ENCODE peak calls at places on chromosomes 13 and 19, in four cellular contexts. H is HL-60, A is K562, V is GM12878. U is an unnamed sample.
A peak's percentile ranks its signal among the peaks of the same experiment; 100 is the strongest.

GRCh38 chr13:103810026-103810425 is 743.8 kb upstream of the SLC10A2 start:
- DNase-seq in H (no peak), A (no peak), V (no peak), U (no peak)

GRCh38 chr13:57326532-57326931 is 159.5 kb downstream of the PRR20E start:
- DNase-seq in H (no peak), A (no peak), V (no peak), U (no peak)

GRCh38 chr13:80362488-80362887 is 21.6 kb upstream of the SPRY2 start:
- DNase-seq in H (no peak), A (no peak), V (no peak), U (no peak)

GRCh38 chr19:50795665-50796073 is 5.5 kb downstream of the ACP4 start:
- DNase-seq in H (no peak), A (peak; percentile 51), V (no peak), U (no peak)

GRCh38 chr19:27889156-27889555 is 1323.8 kb downstream of the UQCRFS1 start:
- DNase-seq in H (no peak), A (no peak), V (no peak), U (no peak)

GRCh38 chr13:26019881-26020535 is 31.8 kb downstream of the SHISA2 start:
- DNase-seq in H (no peak), A (no peak), V (no peak), U (no peak)

GRCh38 chr19:19444694-19445155 is 39.2 kb downstream of the GATAD2A start:
- DNase-seq in H (no peak), A (peak; percentile 85), V (no peak), U (no peak)

GRCh38 chr13:93002071-93002470 is 224.5 kb upstream of the GPC6 start:
- DNase-seq in H (no peak), A (no peak), V (no peak), U (no peak)

GRCh38 chr13:31781064-31781463 is 41.7 kb downstream of the RXFP2 start:
- DNase-seq in H (no peak), A (no peak), V (no peak), U (no peak)

GRCh38 chr13:80116107-80116506 is 224.8 kb downstream of the SPRY2 start:
- DNase-seq in H (no peak), A (no peak), V (no peak), U (no peak)

GRCh38 chr19:34375598-34375997 is 10.6 kb downstream of the GPI start:
- DNase-seq in H (no peak), A (no peak), V (no peak), U (no peak)

GRCh38 chr13:50222569-50223332 is 207.5 kb downstream of the KCNRG start:
- DNase-seq in H (peak; percentile 64), A (no peak), V (no peak), U (no peak)

GRCh38 chr19:16087940-16088339 is 11.6 kb downstream of the TPM4 start:
- DNase-seq in H (no peak), A (no peak), V (no peak), U (no peak)

GRCh38 chr13:79709526-79709925 is 228.6 kb downstream of the NDFIP2 start:
- DNase-seq in H (no peak), A (no peak), V (no peak), U (no peak)

GRCh38 chr13:25881136-25881926 is 170.5 kb downstream of the SHISA2 start:
- DNase-seq in H (no peak), A (no peak), V (no peak), U (no peak)

GRCh38 chr19:56341948-56342347 is 27.3 kb upstream of the ZSCAN5A start:
- DNase-seq in H (no peak), A (no peak), V (no peak), U (no peak)
- TF ChIP-seq SPI1 in H (no peak), A (no peak), V (no peak), U (no peak)

GRCh38 chr13:73687087-73687486 is 447.1 kb downstream of the KLF12 start:
- DNase-seq in H (no peak), A (no peak), V (no peak), U (no peak)

GRCh38 chr13:73681779-73682178 is 452.4 kb downstream of the KLF12 start:
- DNase-seq in H (no peak), A (no peak), V (no peak), U (no peak)

GRCh38 chr13:73684750-73685149 is 449.5 kb downstream of the KLF12 start:
- DNase-seq in H (no peak), A (no peak), V (no peak), U (no peak)

GRCh38 chr13:73683746-73684145 is 450.5 kb downstream of the KLF12 start:
- DNase-seq in H (no peak), A (no peak), V (no peak), U (no peak)

GRCh38 chr13:73684286-73684685 is 449.9 kb downstream of the KLF12 start:
- DNase-seq in H (no peak), A (no peak), V (no peak), U (no peak)
- TF ChIP-seq SPI1 in H (no peak), A (no peak), V (no peak), U (no peak)

GRCh38 chr13:110001622-110002275 is 215.4 kb upstream of the IRS2 start:
- DNase-seq in H (no peak), A (no peak), V (no peak), U (no peak)
- TF ChIP-seq SPI1 in H (no peak), A (no peak), V (no peak), U (no peak)

GRCh38 chr19:10389863-10390262 is 9.5 kb upstream of the TYK2 start:
- DNase-seq in H (no peak), A (peak; percentile 45), V (no peak), U (no peak)

GRCh38 chr19:10392120-10392519 is 11.2 kb downstream of the CDC37 start:
- DNase-seq in H (no peak), A (no peak), V (no peak), U (no peak)

GRCh38 chr19:10393137-10393536 is 10.2 kb downstream of the CDC37 start:
- DNase-seq in H (no peak), A (no peak), V (no peak), U (no peak)

GRCh38 chr19:10388957-10389356 is 8.6 kb upstream of the TYK2 start:
- DNase-seq in H (no peak), A (peak; percentile 91), V (peak; percentile 69), U (no peak)

DNA sequence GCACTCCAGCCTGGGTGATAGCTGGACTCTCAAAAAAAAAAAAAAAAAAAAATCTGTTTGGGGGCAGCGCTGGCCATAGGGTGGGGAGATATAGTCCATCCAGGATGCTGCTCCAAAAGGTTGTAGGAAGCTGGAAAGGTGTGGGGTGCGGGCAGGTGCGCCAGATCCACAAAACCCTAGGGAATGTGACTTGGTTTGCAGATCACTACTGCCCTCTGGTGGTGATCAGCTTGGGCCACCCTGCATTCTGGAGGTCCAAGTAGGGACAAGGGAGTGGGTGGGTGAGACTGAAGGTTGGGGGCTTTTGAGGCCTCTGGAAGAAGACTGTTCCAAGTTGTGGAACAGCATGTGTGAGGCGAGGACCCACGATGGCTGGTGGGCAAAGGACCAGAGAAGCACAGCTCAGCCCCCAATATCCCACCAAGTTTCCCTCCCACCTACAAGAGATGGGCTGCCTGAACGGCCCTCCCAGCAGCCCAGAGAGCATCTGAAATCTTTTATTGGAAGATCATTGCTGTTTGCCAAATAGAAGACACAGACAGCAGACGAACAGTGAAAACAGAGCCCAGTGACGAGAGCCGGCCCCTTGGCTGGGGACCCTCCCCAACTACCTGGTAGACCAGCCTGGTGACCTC is 10.4 kb upstream of the TYK2 start:
- DNase-seq in H (no peak), A (peak; percentile 87), V (no peak), U (peak; percentile 70)
- TF ChIP-seq SPI1 in H (no peak), A (no peak), V (no peak), U (no peak)

GRCh38 chr19:41997121-41997850 is 3.3 kb upstream of the ATP1A3 start:
- DNase-seq in H (no peak), A (peak; percentile 60), V (no peak), U (peak; percentile 62)
- TF ChIP-seq SPI1 in H (no peak), A (no peak), V (no peak), U (no peak)

GRCh38 chr19:7522072-7522922 is at the start of gene MCOLN1:
- DNase-seq in H (peak; percentile 93), A (peak; percentile 99), V (peak; percentile 91), U (peak; percentile 100)

GRCh38 chr19:7519411-7520130 is 2.9 kb upstream of the MCOLN1 start:
- DNase-seq in H (no peak), A (no peak), V (no peak), U (no peak)

GRCh38 chr19:7522923-7523667 is 671 bp downstream of the MCOLN1 start:
- DNase-seq in H (peak; percentile 43), A (no peak), V (no peak), U (no peak)

GRCh38 chr19:7521551-7522071 is 813 bp upstream of the MCOLN1 start:
- DNase-seq in H (no peak), A (no peak), V (no peak), U (no peak)

DNA sequence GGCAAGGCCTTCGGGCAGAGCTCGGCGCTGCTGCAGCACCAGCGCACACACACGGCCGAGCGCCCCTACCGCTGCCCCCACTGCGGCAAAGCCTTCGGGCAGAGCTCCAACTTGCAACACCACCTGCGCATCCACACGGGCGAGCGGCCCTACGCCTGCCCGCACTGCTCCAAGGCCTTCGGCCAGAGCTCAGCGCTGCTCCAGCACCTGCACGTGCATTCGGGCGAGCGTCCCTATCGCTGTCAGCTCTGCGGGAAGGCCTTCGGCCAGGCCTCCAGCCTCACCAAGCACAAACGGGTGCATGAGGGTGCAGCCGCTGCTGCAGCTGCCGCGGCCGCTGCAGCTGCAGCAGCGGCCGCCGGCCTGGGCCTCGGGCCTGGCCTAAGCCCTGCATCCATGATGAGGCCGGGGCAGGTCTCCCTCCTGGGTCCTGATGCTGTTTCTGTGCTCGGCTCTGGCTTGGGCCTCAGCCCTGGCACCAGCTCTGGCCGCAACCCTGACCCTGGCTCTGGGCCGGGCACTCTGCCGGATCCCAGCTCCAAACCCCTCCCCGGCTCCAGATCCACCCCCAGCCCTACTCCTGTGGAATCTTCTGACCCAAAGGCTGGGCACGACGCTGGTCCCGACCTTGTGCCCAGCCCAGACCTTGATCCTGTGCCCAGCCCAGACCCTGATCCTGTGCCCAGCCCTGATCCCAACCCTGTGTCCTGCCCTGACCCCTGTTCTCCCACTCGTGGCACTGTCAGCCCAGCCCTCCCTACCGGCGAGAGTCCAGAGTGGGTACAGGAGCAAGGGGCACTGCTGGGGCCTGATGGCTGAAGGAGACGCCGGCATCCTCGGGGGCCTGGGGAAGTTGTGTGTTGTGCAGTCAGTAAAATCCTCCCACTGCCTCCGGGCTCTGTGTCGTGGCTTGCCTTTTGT is 2.0 kb upstream of the MCOLN1 start:
- DNase-seq in H (no peak), A (no peak), V (no peak), U (no peak)
- TF ChIP-seq SPI1 in H (no peak), A (no peak), V (no peak), U (no peak)

U was measured in GM12891.